ENCODE peak calls at places on chromosome 18, in eight cellular contexts. One of them, this sample, is unnamed.
A peak's percentile ranks its signal among the peaks of the same experiment; 100 is the strongest.

GRCh38 chr18:67475673-67476072 is 40.8 kb downstream of the DSEL start:
- DNase-seq in hepatocyte: no peak
- DNase-seq in PC-3: no peak
- DNase-seq in HCT116: no peak
- DNase-seq in neural progenitor cell: no peak
- DNase-seq in GM23338: no peak
- DNase-seq in MM.1S: no peak
- DNase-seq in SK-N-SH: no peak
- DNase-seq in this sample: no peak

GRCh38 chr18:42635378-42636048 is 480.0 kb downstream of the RIT2 start:
- DNase-seq in hepatocyte: no peak
- DNase-seq in PC-3: no peak
- DNase-seq in HCT116: no peak
- DNase-seq in neural progenitor cell: peak; percentile 37
- DNase-seq in GM23338: peak; percentile 75
- DNase-seq in MM.1S: no peak
- DNase-seq in SK-N-SH: peak; percentile 7
- DNase-seq in this sample: no peak

GRCh38 chr18:55509631-55510372 is 78.2 kb downstream of the TCF4 start:
- DNase-seq in hepatocyte: no peak
- DNase-seq in PC-3: peak; percentile 72
- DNase-seq in HCT116: no peak
- DNase-seq in neural progenitor cell: no peak
- DNase-seq in GM23338: peak; percentile 65
- DNase-seq in MM.1S: peak; percentile 16
- DNase-seq in SK-N-SH: no peak
- DNase-seq in this sample: peak; percentile 53

GRCh38 chr18:37502036-37502435 is 63.6 kb downstream of the CELF4 start:
- DNase-seq in hepatocyte: no peak
- DNase-seq in PC-3: no peak
- DNase-seq in HCT116: no peak
- DNase-seq in neural progenitor cell: no peak
- DNase-seq in GM23338: no peak
- DNase-seq in MM.1S: no peak
- DNase-seq in SK-N-SH: no peak
- DNase-seq in this sample: no peak

GRCh38 chr18:58900015-58900649 is 35.5 kb downstream of the ZNF532 start:
- DNase-seq in hepatocyte: no peak
- DNase-seq in PC-3: no peak
- DNase-seq in HCT116: no peak
- DNase-seq in neural progenitor cell: no peak
- DNase-seq in GM23338: no peak
- DNase-seq in MM.1S: no peak
- DNase-seq in SK-N-SH: no peak
- DNase-seq in this sample: no peak

GRCh38 chr18:54338230-54338629 is 19.4 kb downstream of the STARD6 start:
- DNase-seq in hepatocyte: no peak
- DNase-seq in PC-3: no peak
- DNase-seq in HCT116: no peak
- DNase-seq in neural progenitor cell: no peak
- DNase-seq in GM23338: no peak
- DNase-seq in MM.1S: no peak
- DNase-seq in SK-N-SH: no peak
- DNase-seq in this sample: no peak

GRCh38 chr18:74283255-74283554 is 8.6 kb downstream of the CYB5A start:
- DNase-seq in hepatocyte: no peak
- DNase-seq in PC-3: peak; percentile 86
- DNase-seq in HCT116: no peak
- DNase-seq in neural progenitor cell: no peak
- DNase-seq in GM23338: no peak
- DNase-seq in MM.1S: no peak
- DNase-seq in SK-N-SH: no peak
- DNase-seq in this sample: no peak

GRCh38 chr18:57743008-57743407 is 60.1 kb downstream of the ATP8B1 start:
- DNase-seq in hepatocyte: no peak
- DNase-seq in PC-3: peak; percentile 47
- DNase-seq in HCT116: no peak
- DNase-seq in neural progenitor cell: no peak
- DNase-seq in GM23338: no peak
- DNase-seq in MM.1S: no peak
- DNase-seq in SK-N-SH: no peak
- DNase-seq in this sample: no peak

GRCh38 chr18:58669731-58670379 is 1.4 kb upstream of the MALT1 start:
- DNase-seq in hepatocyte: no peak
- DNase-seq in PC-3: peak; percentile 95
- DNase-seq in HCT116: peak; percentile 78
- DNase-seq in neural progenitor cell: no peak
- DNase-seq in GM23338: no peak
- DNase-seq in MM.1S: no peak
- DNase-seq in SK-N-SH: no peak
- DNase-seq in this sample: no peak

GRCh38 chr18:22455425-22456150 is 37.9 kb upstream of the CTAGE1 start:
- DNase-seq in hepatocyte: no peak
- DNase-seq in PC-3: no peak
- DNase-seq in HCT116: no peak
- DNase-seq in neural progenitor cell: no peak
- DNase-seq in GM23338: peak; percentile 11
- DNase-seq in MM.1S: no peak
- DNase-seq in SK-N-SH: no peak
- DNase-seq in this sample: no peak

GRCh38 chr18:22453337-22453736 is 35.6 kb upstream of the CTAGE1 start:
- DNase-seq in hepatocyte: no peak
- DNase-seq in PC-3: no peak
- DNase-seq in HCT116: no peak
- DNase-seq in neural progenitor cell: no peak
- DNase-seq in GM23338: no peak
- DNase-seq in MM.1S: no peak
- DNase-seq in SK-N-SH: no peak
- DNase-seq in this sample: no peak

GRCh38 chr18:22448238-22448637 is 30.5 kb upstream of the CTAGE1 start:
- DNase-seq in hepatocyte: no peak
- DNase-seq in PC-3: no peak
- DNase-seq in HCT116: no peak
- DNase-seq in neural progenitor cell: no peak
- DNase-seq in GM23338: no peak
- DNase-seq in MM.1S: no peak
- DNase-seq in SK-N-SH: no peak
- DNase-seq in this sample: no peak

GRCh38 chr18:22451796-22452195 is 34.1 kb upstream of the CTAGE1 start:
- DNase-seq in hepatocyte: no peak
- DNase-seq in PC-3: no peak
- DNase-seq in HCT116: no peak
- DNase-seq in neural progenitor cell: peak; percentile 33
- DNase-seq in GM23338: peak; percentile 65
- DNase-seq in MM.1S: no peak
- DNase-seq in SK-N-SH: no peak
- DNase-seq in this sample: peak; percentile 1

GRCh38 chr18:22452226-22452668 is 34.5 kb upstream of the CTAGE1 start:
- DNase-seq in hepatocyte: no peak
- DNase-seq in PC-3: no peak
- DNase-seq in HCT116: no peak
- DNase-seq in neural progenitor cell: no peak
- DNase-seq in GM23338: no peak
- DNase-seq in MM.1S: no peak
- DNase-seq in SK-N-SH: no peak
- DNase-seq in this sample: no peak
- TF ChIP-seq EZH2phosphoT487 in hepatocyte: no peak
- TF ChIP-seq EZH2phosphoT487 in PC-3: no peak
- TF ChIP-seq EZH2phosphoT487 in HCT116: no peak
- TF ChIP-seq EZH2phosphoT487 in neural progenitor cell: no peak
- TF ChIP-seq EZH2phosphoT487 in GM23338: no peak
- TF ChIP-seq EZH2phosphoT487 in MM.1S: no peak
- TF ChIP-seq EZH2phosphoT487 in SK-N-SH: no peak
- TF ChIP-seq EZH2phosphoT487 in this sample: no peak

GRCh38 chr18:13124411-13124810 is 94.1 kb upstream of the LDLRAD4 start:
- DNase-seq in hepatocyte: no peak
- DNase-seq in PC-3: no peak
- DNase-seq in HCT116: no peak
- DNase-seq in neural progenitor cell: no peak
- DNase-seq in GM23338: no peak
- DNase-seq in MM.1S: no peak
- DNase-seq in SK-N-SH: no peak
- DNase-seq in this sample: no peak

GRCh38 chr18:13120255-13120654 is 98.3 kb upstream of the LDLRAD4 start:
- DNase-seq in hepatocyte: no peak
- DNase-seq in PC-3: no peak
- DNase-seq in HCT116: no peak
- DNase-seq in neural progenitor cell: no peak
- DNase-seq in GM23338: no peak
- DNase-seq in MM.1S: no peak
- DNase-seq in SK-N-SH: no peak
- DNase-seq in this sample: no peak

GRCh38 chr18:13120967-13121586 is 97.5 kb upstream of the LDLRAD4 start:
- DNase-seq in hepatocyte: no peak
- DNase-seq in PC-3: no peak
- DNase-seq in HCT116: no peak
- DNase-seq in neural progenitor cell: no peak
- DNase-seq in GM23338: no peak
- DNase-seq in MM.1S: no peak
- DNase-seq in SK-N-SH: no peak
- DNase-seq in this sample: no peak
- TF ChIP-seq CTCF in hepatocyte: no peak
- TF ChIP-seq CTCF in PC-3: no peak
- TF ChIP-seq CTCF in HCT116: no peak
- TF ChIP-seq CTCF in neural progenitor cell: no peak
- TF ChIP-seq CTCF in GM23338: no peak
- TF ChIP-seq CTCF in MM.1S: no peak
- TF ChIP-seq CTCF in SK-N-SH: no peak
- TF ChIP-seq CTCF in this sample: no peak

GRCh38 chr18:5879479-5879882 is 15.8 kb downstream of the TMEM200C start:
- DNase-seq in hepatocyte: peak; percentile 31
- DNase-seq in PC-3: peak; percentile 58
- DNase-seq in HCT116: no peak
- DNase-seq in neural progenitor cell: peak; percentile 31
- DNase-seq in GM23338: peak; percentile 43
- DNase-seq in MM.1S: no peak
- DNase-seq in SK-N-SH: peak; percentile 39
- DNase-seq in this sample: peak; percentile 22
- TF ChIP-seq EZH2phosphoT487 in hepatocyte: no peak
- TF ChIP-seq EZH2phosphoT487 in PC-3: no peak
- TF ChIP-seq EZH2phosphoT487 in HCT116: no peak
- TF ChIP-seq EZH2phosphoT487 in neural progenitor cell: no peak
- TF ChIP-seq EZH2phosphoT487 in GM23338: no peak
- TF ChIP-seq EZH2phosphoT487 in MM.1S: no peak
- TF ChIP-seq EZH2phosphoT487 in SK-N-SH: no peak
- TF ChIP-seq EZH2phosphoT487 in this sample: no peak

DNA sequence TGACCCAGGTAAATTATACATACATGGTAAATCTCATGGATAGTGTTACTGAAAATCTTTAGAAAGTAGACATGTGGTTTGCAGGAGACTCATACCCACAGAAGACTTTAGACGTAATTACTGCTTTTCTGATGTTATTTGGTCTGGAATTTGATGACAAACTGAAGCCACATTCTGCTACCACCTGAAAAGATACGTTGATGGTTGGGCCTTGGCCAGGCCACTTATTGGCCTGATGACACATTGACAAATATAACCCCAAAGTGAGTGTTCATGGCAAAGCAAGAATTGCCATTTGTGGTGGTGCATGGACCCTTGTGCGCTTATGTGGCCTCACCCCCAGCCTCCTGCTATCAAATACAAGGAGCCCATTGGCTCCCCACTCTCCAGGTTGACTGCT is 155.6 kb downstream of the METTL4 start:
- DNase-seq in hepatocyte: no peak
- DNase-seq in PC-3: peak; percentile 59
- DNase-seq in HCT116: no peak
- DNase-seq in neural progenitor cell: no peak
- DNase-seq in GM23338: no peak
- DNase-seq in MM.1S: no peak
- DNase-seq in SK-N-SH: no peak
- DNase-seq in this sample: no peak
- TF ChIP-seq CTCF in hepatocyte: no peak
- TF ChIP-seq CTCF in PC-3: no peak
- TF ChIP-seq CTCF in HCT116: no peak
- TF ChIP-seq CTCF in neural progenitor cell: no peak
- TF ChIP-seq CTCF in GM23338: no peak
- TF ChIP-seq CTCF in MM.1S: no peak
- TF ChIP-seq CTCF in SK-N-SH: no peak
- TF ChIP-seq CTCF in this sample: no peak

DNA sequence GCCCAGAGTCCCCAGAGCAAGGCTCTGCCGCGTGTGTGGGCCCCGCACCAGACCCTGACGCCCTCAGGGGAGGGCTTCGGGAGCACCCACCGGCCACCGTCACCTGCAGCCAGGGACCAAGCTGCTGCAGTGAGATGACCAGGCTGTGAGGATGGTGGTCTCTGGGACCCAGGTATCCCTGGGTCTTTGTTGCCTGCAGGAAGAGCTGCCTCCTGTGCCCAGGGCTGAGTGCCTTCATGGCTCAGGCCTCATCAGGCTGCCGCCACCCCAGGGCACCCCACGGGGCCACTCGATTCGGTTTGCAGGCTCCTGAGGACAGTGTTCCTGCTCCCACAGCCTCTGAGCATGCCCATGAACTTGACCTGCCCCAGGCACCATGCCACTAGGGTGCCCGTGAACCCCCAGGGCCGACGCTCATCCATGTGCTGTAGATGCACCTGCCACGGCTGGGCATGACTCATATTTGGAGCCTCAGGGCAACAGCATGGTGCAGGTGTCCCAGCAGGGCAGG is 109.8 kb downstream of the FAM210A start:
- DNase-seq in hepatocyte: no peak
- DNase-seq in PC-3: peak; percentile 25
- DNase-seq in HCT116: no peak
- DNase-seq in neural progenitor cell: no peak
- DNase-seq in GM23338: no peak
- DNase-seq in MM.1S: no peak
- DNase-seq in SK-N-SH: no peak
- DNase-seq in this sample: peak; percentile 34
- TF ChIP-seq EZH2phosphoT487 in hepatocyte: no peak
- TF ChIP-seq EZH2phosphoT487 in PC-3: no peak
- TF ChIP-seq EZH2phosphoT487 in HCT116: no peak
- TF ChIP-seq EZH2phosphoT487 in neural progenitor cell: no peak
- TF ChIP-seq EZH2phosphoT487 in GM23338: no peak
- TF ChIP-seq EZH2phosphoT487 in MM.1S: no peak
- TF ChIP-seq EZH2phosphoT487 in SK-N-SH: no peak
- TF ChIP-seq EZH2phosphoT487 in this sample: no peak

GRCh38 chr18:10518595-10519273 is 7.1 kb upstream of the NAPG start:
- DNase-seq in hepatocyte: peak; percentile 63
- DNase-seq in PC-3: no peak
- DNase-seq in HCT116: no peak
- DNase-seq in neural progenitor cell: peak; percentile 43
- DNase-seq in GM23338: no peak
- DNase-seq in MM.1S: no peak
- DNase-seq in SK-N-SH: peak; percentile 65
- DNase-seq in this sample: no peak
- TF ChIP-seq CTCF in hepatocyte: peak; percentile 62
- TF ChIP-seq CTCF in PC-3: no peak
- TF ChIP-seq CTCF in HCT116: no peak
- TF ChIP-seq CTCF in neural progenitor cell: peak; percentile 39
- TF ChIP-seq CTCF in GM23338: peak; percentile 51
- TF ChIP-seq CTCF in MM.1S: no peak
- TF ChIP-seq CTCF in SK-N-SH: peak; percentile 7
- TF ChIP-seq CTCF in this sample: peak; percentile 18

GRCh38 chr18:36352384-36352783 is 54.9 kb downstream of the FHOD3 start:
- DNase-seq in hepatocyte: peak; percentile 57
- DNase-seq in PC-3: peak; percentile 72
- DNase-seq in HCT116: no peak
- DNase-seq in neural progenitor cell: no peak
- DNase-seq in GM23338: no peak
- DNase-seq in MM.1S: no peak
- DNase-seq in SK-N-SH: no peak
- DNase-seq in this sample: no peak
- TF ChIP-seq EZH2phosphoT487 in hepatocyte: no peak
- TF ChIP-seq EZH2phosphoT487 in PC-3: no peak
- TF ChIP-seq EZH2phosphoT487 in HCT116: no peak
- TF ChIP-seq EZH2phosphoT487 in neural progenitor cell: no peak
- TF ChIP-seq EZH2phosphoT487 in GM23338: no peak
- TF ChIP-seq EZH2phosphoT487 in MM.1S: no peak
- TF ChIP-seq EZH2phosphoT487 in SK-N-SH: no peak
- TF ChIP-seq EZH2phosphoT487 in this sample: no peak

GRCh38 chr18:13619505-13620205 is 106.7 kb downstream of the FAM210A start:
- DNase-seq in hepatocyte: no peak
- DNase-seq in PC-3: no peak
- DNase-seq in HCT116: no peak
- DNase-seq in neural progenitor cell: no peak
- DNase-seq in GM23338: no peak
- DNase-seq in MM.1S: no peak
- DNase-seq in SK-N-SH: no peak
- DNase-seq in this sample: no peak
- TF ChIP-seq CTCF in hepatocyte: no peak
- TF ChIP-seq CTCF in PC-3: no peak
- TF ChIP-seq CTCF in HCT116: no peak
- TF ChIP-seq CTCF in neural progenitor cell: no peak
- TF ChIP-seq CTCF in GM23338: no peak
- TF ChIP-seq CTCF in MM.1S: no peak
- TF ChIP-seq CTCF in SK-N-SH: no peak
- TF ChIP-seq CTCF in this sample: no peak

This sample was measured in OCI-LY7.